ENCODE peak calls at places on chromosomes 6 and 20, in five cellular contexts. C is GM23338, A is lower lobe of right lung, J is mesendoderm, N is left ventricle myocardium inferior. D is an unnamed sample. For H3K36me3 and H3K4me1, the result is how much of the 10 kb centered on the place peaks cover.

GRCh38 chr20:61762208-61762710 is 303.4 kb downstream of the TAF4 start:
- DNase-seq in C (no peak), A (peak), J (no peak), N (no peak), D (no peak)

GRCh38 chr6:130824978-130825694 is 2.1 kb upstream of the SMLR1 start:
- DNase-seq in C (no peak), A (no peak), J (no peak), N (no peak), D (no peak)

GRCh38 chr6:27518881-27519795 is 46.2 kb upstream of the ZNF184 start:
- DNase-seq in C (peak), A (peak), J (peak), N (peak), D (no peak)

GRCh38 chr6:161031721-161032495 is 40.3 kb downstream of the MAP3K4 start:
- DNase-seq in C (no peak), A (no peak), J (no peak), N (no peak), D (no peak)

GRCh38 chr6:165769401-165769800 is 106.4 kb upstream of the PDE10A start:
- DNase-seq in C (no peak), A (no peak), J (no peak), N (no peak), D (no peak)

GRCh38 chr20:51379601-51380341 is 162.7 kb downstream of the NFATC2 start:
- DNase-seq in C (no peak), A (no peak), J (peak), N (no peak), D (no peak)

GRCh38 chr6:144305985-144306384 is 20.9 kb downstream of the UTRN start:
- DNase-seq in C (no peak), A (no peak), J (no peak), N (no peak), D (no peak)

GRCh38 chr6:139189665-139190064 is 54.8 kb downstream of the HECA start:
- DNase-seq in C (no peak), A (no peak), J (no peak), N (no peak), D (no peak)

GRCh38 chr20:63594043-63594561 is 20.1 kb upstream of the HELZ2 start:
- DNase-seq in C (no peak), A (no peak), J (no peak), N (no peak), D (no peak)

GRCh38 chr6:5996701-5997419 is 9.9 kb downstream of the NRN1 start:
- DNase-seq in C (peak), A (peak), J (peak), N (no peak), D (no peak)

GRCh38 chr20:37007898-37008649 is 56.6 kb upstream of the SAMHD1 start:
- DNase-seq in C (no peak), A (no peak), J (peak), N (no peak), D (no peak)

GRCh38 chr20:51695574-51696303 is 72.5 kb downstream of the ATP9A start:
- DNase-seq in C (no peak), A (no peak), J (peak), N (no peak), D (no peak)

GRCh38 chr6:7150381-7151064 is 42.8 kb downstream of the RREB1 start:
- DNase-seq in C (peak), A (no peak), J (peak), N (no peak), D (no peak)

GRCh38 chr20:25280574-25281535 is 33.0 kb downstream of the PYGB start:
- DNase-seq in C (no peak), A (peak), J (no peak), N (peak), D (no peak)

GRCh38 chr20:38812915-38813573 is 7.5 kb downstream of the PPP1R16B start:
- DNase-seq in C (no peak), A (no peak), J (no peak), N (no peak), D (no peak)

GRCh38 chr6:127812985-127813681 is 87.7 kb downstream of the THEMIS start:
- DNase-seq in C (no peak), A (no peak), J (no peak), N (no peak), D (no peak)

GRCh38 chr6:140684776-140685550 is 1310.5 kb upstream of the CITED2 start:
- DNase-seq in C (no peak), A (no peak), J (no peak), N (no peak), D (no peak)

GRCh38 chr6:40427196-40427595 is 160.0 kb downstream of the LRFN2 start:
- DNase-seq in C (no peak), A (no peak), J (no peak), N (no peak), D (no peak)

GRCh38 chr6:3722785-3723184 is 28.7 kb downstream of the PXDC1 start:
- DNase-seq in C (no peak), A (no peak), J (peak), N (no peak), D (no peak)

GRCh38 chr6:49713346-49713745 is at the start of gene CRISP2:
- DNase-seq in C (peak), A (peak), J (no peak), N (no peak), D (no peak)

GRCh38 chr6:5084192-5084786 is 852 bp upstream of the PPP1R3G start:
- DNase-seq in C (peak), A (no peak), J (no peak), N (peak), D (no peak)

GRCh38 chr6:12590901-12591300 is 125.7 kb upstream of the PHACTR1 start:
- DNase-seq in C (no peak), A (no peak), J (no peak), N (no peak), D (no peak)

GRCh38 chr20:46087161-46087560 is 2.6 kb downstream of the NCOA5 start:
- DNase-seq in C (no peak), A (no peak), J (no peak), N (no peak), D (no peak)

GRCh38 chr6:144266091-144266649 is 19.0 kb upstream of the UTRN start:
- DNase-seq in C (peak), A (peak), J (peak), N (peak), D (peak)

GRCh38 chr20:53322651-53323050 is 271.0 kb downstream of the ZNF217 start:
- DNase-seq in C (no peak), A (no peak), J (no peak), N (no peak), D (no peak)

GRCh38 chr6:159252955-159253508 is 83.8 kb downstream of the FNDC1 start:
- DNase-seq in C (peak), A (no peak), J (peak), N (no peak), D (peak)

GRCh38 chr6:165852676-165853075 is 189.6 kb upstream of the PDE10A start:
- DNase-seq in C (no peak), A (no peak), J (no peak), N (no peak), D (no peak)

GRCh38 chr6:30325873-30326445 is 768 bp upstream of the TRIM39 start:
- DNase-seq in C (peak), A (no peak), J (peak), N (no peak), D (peak)

GRCh38 chr20:34643919-34644318 is 33.0 kb downstream of the PIGU start:
- DNase-seq in C (no peak), A (no peak), J (no peak), N (no peak), D (no peak)

GRCh38 chr6:166286831-166287271 is 21.3 kb downstream of the PRR18 start:
- DNase-seq in C (peak), A (no peak), J (peak), N (no peak), D (no peak)

GRCh38 chr20:49768204-49769124 is 44.2 kb upstream of the SLC9A8 start:
- DNase-seq in C (peak), A (peak), J (peak), N (no peak), D (peak)

GRCh38 chr20:23637282-23638221 is at the start of gene CST3:
- DNase-seq in C (peak), A (peak), J (peak), N (peak), D (peak)

GRCh38 chr20:35312348-35312747 is 20.1 kb upstream of the FAM83C start:
- DNase-seq in C (peak), A (no peak), J (peak), N (no peak), D (peak)

GRCh38 chr6:159255434-159255951 is 86.3 kb downstream of the FNDC1 start:
- DNase-seq in C (no peak), A (no peak), J (no peak), N (no peak), D (no peak)

GRCh38 chr20:53934421-53935352 is 135.7 kb downstream of the BCAS1 start:
- DNase-seq in C (peak), A (no peak), J (peak), N (peak), D (no peak)

GRCh38 chr20:44433751-44434538 is 41.7 kb upstream of the TTPAL start:
- DNase-seq in C (no peak), A (no peak), J (no peak), N (no peak), D (no peak)

GRCh38 chr6:129029778-129030177 is 146.8 kb downstream of the LAMA2 start:
- DNase-seq in C (peak), A (no peak), J (peak), N (no peak), D (peak)

GRCh38 chr6:136371951-136372350 is 82.3 kb upstream of the BCLAF1 start:
- DNase-seq in C (no peak), A (no peak), J (no peak), N (no peak), D (no peak)

GRCh38 chr6:37382954-37383353 is 29.2 kb downstream of the RNF8 start:
- DNase-seq in C (peak), A (no peak), J (peak), N (no peak), D (no peak)

GRCh38 chr6:37376078-37376743 is 22.4 kb downstream of the RNF8 start:
- DNase-seq in C (no peak), A (no peak), J (no peak), N (no peak), D (no peak)

GRCh38 chr6:37381579-37381978 is 27.8 kb downstream of the RNF8 start:
- DNase-seq in C (peak), A (no peak), J (peak), N (no peak), D (peak)
- H3K36me3 ChIP-seq in C (under half), A (half or more), J (under half), N (half or more), D (half or more)

DNA sequence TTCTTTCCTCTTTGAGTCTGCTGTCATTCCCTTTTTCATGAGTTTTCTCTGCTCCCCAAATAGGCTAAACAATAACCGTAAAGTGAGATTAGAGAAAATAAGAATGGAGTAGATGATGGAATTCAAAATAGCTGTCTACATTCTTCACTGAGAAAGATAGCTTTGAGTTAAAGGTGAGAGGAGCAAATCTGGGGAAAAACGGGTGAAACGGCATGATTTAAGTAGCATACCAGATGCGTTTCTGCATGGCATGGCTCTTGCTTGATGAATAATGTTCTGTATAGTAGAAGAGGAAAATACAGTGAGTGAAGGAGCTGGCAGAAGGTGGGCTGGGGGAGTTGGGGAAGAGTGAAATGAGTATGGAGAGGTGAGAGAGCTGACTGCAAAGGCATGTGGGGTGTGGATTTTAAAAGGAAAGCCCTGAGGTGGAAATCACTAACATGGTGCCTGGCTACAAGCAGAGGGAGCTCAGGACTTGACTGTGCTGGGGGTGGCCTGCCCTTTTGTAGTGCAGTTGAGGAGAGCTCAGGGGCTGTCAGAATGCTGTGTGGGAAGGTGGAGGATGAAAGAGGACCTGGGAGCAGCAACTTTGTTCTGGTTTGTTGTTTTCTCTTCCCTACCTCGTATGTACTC is 8.8 kb downstream of the BICRAL start:
- DNase-seq in C (peak), A (no peak), J (peak), N (no peak), D (peak)
- H3K4me1 ChIP-seq in C (under half), A (half or more), J (under half), N (half or more), D (under half)

DNA sequence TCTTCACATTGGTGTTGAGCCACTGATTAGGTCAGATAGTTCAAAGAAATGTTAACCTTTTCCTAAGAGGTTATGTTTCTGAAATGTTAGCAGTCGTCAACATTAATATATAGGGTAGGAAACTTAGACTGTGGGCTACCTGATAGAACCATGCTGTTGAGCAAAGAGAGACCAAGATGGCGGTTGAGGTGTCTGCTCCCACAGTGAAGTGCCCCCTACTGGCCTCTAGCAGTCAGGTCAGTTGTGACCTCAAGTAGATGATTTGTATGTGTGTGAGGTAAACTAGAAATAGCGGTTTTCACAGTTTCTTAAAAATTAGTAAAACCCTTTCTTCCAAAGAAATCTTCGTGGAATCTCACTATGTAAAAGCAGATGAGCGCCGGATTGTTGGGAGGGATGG is 40.3 kb downstream of the MTHFD1L start:
- DNase-seq in C (peak), A (no peak), J (peak), N (no peak), D (no peak)
- H3K36me3 ChIP-seq in C (under half), A (under half), J (under half), N (under half), D (under half)

DNA sequence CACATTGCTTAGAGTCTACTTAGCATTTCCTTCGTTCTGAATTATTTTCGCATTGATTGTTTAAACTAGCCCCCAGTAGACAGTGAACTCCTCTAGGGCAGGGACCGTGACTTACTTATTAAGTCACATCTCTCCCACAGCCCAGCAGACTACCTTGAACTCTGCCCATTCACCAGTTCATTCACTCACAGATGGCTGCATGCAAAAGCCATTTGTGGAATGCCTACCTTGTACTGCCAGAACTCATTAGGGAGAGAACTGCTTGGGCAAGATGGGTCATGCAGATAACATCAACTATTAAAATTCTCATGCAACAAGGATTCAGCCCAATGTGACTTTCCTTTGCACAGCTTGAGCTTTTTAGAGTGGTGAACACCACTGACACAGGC is 273.7 kb downstream of the CDC5L start:
- DNase-seq in C (no peak), A (no peak), J (peak), N (no peak), D (no peak)
- H3K4me1 ChIP-seq in C (under half), A (under half), J (under half), N (under half), D (under half)

GRCh38 chr6:126017668-126018067 is 31.3 kb downstream of the TRMT11 start:
- DNase-seq in C (no peak), A (no peak), J (no peak), N (no peak), D (no peak)

GRCh38 chr6:126015869-126016268 is 29.5 kb downstream of the TRMT11 start:
- DNase-seq in C (no peak), A (no peak), J (no peak), N (no peak), D (no peak)

GRCh38 chr6:126016591-126016990 is 30.3 kb downstream of the TRMT11 start:
- DNase-seq in C (no peak), A (no peak), J (no peak), N (no peak), D (no peak)

DNA sequence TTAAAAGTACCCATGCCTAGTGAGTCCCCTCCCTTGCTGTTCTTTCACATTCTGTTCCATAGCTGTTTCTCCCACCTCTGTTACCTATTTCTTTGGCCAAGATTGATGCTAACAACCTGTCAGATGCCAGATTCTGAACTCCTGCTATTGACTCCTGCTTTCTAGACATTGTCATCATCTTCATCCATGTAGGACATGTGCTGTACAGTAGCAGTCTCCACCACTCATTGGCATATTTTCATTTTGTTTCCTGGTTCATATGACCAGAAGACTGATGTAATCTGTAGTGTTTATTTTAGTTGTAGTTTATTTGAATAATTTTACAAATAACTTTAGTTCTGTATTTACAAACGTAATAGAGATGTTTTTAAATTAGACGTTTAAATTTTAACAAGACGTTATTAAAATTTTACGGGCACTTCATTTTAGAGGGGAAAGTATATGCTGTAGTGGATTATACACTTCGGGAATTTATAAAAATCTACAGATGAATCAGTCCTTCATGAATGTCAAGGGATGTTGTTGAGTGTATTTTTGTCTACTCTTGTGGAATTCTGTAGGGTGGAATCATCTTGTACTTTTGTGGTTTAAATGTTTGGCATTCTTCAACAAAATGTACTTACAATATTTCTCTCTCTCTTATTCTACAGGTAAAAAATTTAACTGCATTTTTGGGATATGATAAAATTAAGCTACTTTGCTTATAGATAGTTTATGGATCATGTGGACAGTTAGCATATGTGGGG is 34.1 kb downstream of the TRMT11 start:
- DNase-seq in C (no peak), A (no peak), J (no peak), N (no peak), D (no peak)
- H3K36me3 ChIP-seq in C (under half), A (half or more), J (under half), N (half or more), D (half or more)